ENCODE peak calls at places on chromosomes 16 and 17, in nine cellular contexts. S, X, P, C, U, O, E, V and D are unnamed samples. For H3K4me1, the result is how much of the 10 kb centered on the place peaks cover.

GRCh38 chr16:46785076-46785845 is 37.1 kb upstream of the MYLK3 start:
- DNase-seq in S (no peak), X (no peak), P (no peak), C (no peak), U (no peak), O (no peak), E (no peak), V (no peak), D (no peak)

GRCh38 chr17:77503293-77503655 is 362.5 kb downstream of the SEC14L1 start:
- DNase-seq in S (no peak), X (no peak), P (no peak), C (no peak), U (no peak), O (no peak), E (no peak), V (no peak), D (no peak)

GRCh38 chr17:34825884-34826283 is 135.4 kb downstream of the CCT6B start:
- DNase-seq in S (no peak), X (no peak), P (no peak), C (no peak), U (no peak), O (no peak), E (no peak), V (no peak), D (no peak)

GRCh38 chr17:73231363-73231762 is 30.3 kb downstream of the CPSF4L start:
- DNase-seq in S (peak), X (peak), P (no peak), C (peak), U (no peak), O (no peak), E (no peak), V (no peak), D (no peak)

GRCh38 chr17:8572767-8573166 is 57.8 kb downstream of the MYH10 start:
- DNase-seq in S (no peak), X (no peak), P (no peak), C (no peak), U (no peak), O (no peak), E (no peak), V (no peak), D (no peak)

GRCh38 chr16:12896562-12896961 is 4.8 kb upstream of the SHISA9 start:
- DNase-seq in S (no peak), X (no peak), P (no peak), C (no peak), U (peak), O (no peak), E (no peak), V (peak), D (no peak)

GRCh38 chr16:27449434-27450188 is 47.6 kb downstream of the IL21R start:
- DNase-seq in S (no peak), X (peak), P (no peak), C (no peak), U (no peak), O (peak), E (peak), V (no peak), D (no peak)

GRCh38 chr17:65593092-65593869 is 31.8 kb upstream of the AXIN2 start:
- DNase-seq in S (no peak), X (no peak), P (no peak), C (no peak), U (no peak), O (no peak), E (no peak), V (peak), D (no peak)

GRCh38 chr17:59707971-59708425 is 544 bp downstream of the VMP1 start:
- DNase-seq in S (peak), X (no peak), P (no peak), C (no peak), U (no peak), O (no peak), E (no peak), V (no peak), D (no peak)

GRCh38 chr17:18319604-18320256 is 4.6 kb downstream of the SMCR8 start:
- DNase-seq in S (peak), X (no peak), P (no peak), C (peak), U (no peak), O (no peak), E (peak), V (peak), D (no peak)

GRCh38 chr16:88879788-88880055 is 13.3 kb upstream of the PABPN1L start:
- DNase-seq in S (no peak), X (no peak), P (no peak), C (no peak), U (no peak), O (peak), E (no peak), V (no peak), D (no peak)

GRCh38 chr17:56881685-56882295 is 32.1 kb downstream of the TRIM25 start:
- DNase-seq in S (no peak), X (no peak), P (no peak), C (no peak), U (no peak), O (no peak), E (no peak), V (no peak), D (no peak)

GRCh38 chr17:35542990-35543389 is 5.5 kb upstream of the SLFN12L start:
- DNase-seq in S (no peak), X (no peak), P (no peak), C (no peak), U (no peak), O (no peak), E (no peak), V (no peak), D (no peak)

GRCh38 chr17:82548681-82549303 is 29.3 kb downstream of the FOXK2 start:
- DNase-seq in S (no peak), X (peak), P (no peak), C (no peak), U (peak), O (no peak), E (no peak), V (no peak), D (peak)

GRCh38 chr16:85860413-85861094 is 38.4 kb upstream of the IRF8 start:
- DNase-seq in S (no peak), X (no peak), P (no peak), C (no peak), U (no peak), O (no peak), E (no peak), V (no peak), D (no peak)

GRCh38 chr17:39950871-39951348 is 11.9 kb upstream of the GSDMA start:
- DNase-seq in S (no peak), X (no peak), P (no peak), C (peak), U (no peak), O (no peak), E (no peak), V (no peak), D (no peak)

GRCh38 chr17:32445075-32445427 is 741 bp downstream of the PSMD11 start:
- DNase-seq in S (peak), X (peak), P (no peak), C (no peak), U (peak), O (no peak), E (peak), V (peak), D (no peak)

GRCh38 chr17:57694051-57694450 is 51.0 kb downstream of the CCDC182 start:
- DNase-seq in S (no peak), X (no peak), P (peak), C (no peak), U (no peak), O (no peak), E (no peak), V (no peak), D (no peak)

GRCh38 chr17:15278381-15278780 is 13.3 kb upstream of the PMP22 start:
- DNase-seq in S (no peak), X (no peak), P (no peak), C (no peak), U (no peak), O (no peak), E (no peak), V (no peak), D (no peak)

GRCh38 chr17:47205419-47205963 is 3.7 kb upstream of the MYL4 start:
- DNase-seq in S (no peak), X (peak), P (no peak), C (peak), U (no peak), O (no peak), E (peak), V (no peak), D (peak)

GRCh38 chr17:40065771-40066510 is 3.2 kb downstream of the THRA start:
- DNase-seq in S (no peak), X (no peak), P (no peak), C (peak), U (no peak), O (no peak), E (no peak), V (no peak), D (no peak)

GRCh38 chr16:65745-66144 is 6.7 kb downstream of the RHBDF1 start:
- DNase-seq in S (peak), X (peak), P (peak), C (peak), U (peak), O (peak), E (peak), V (peak), D (peak)

GRCh38 chr17:71764507-71764906 is 356.3 kb upstream of the SOX9 start:
- DNase-seq in S (peak), X (peak), P (no peak), C (no peak), U (no peak), O (no peak), E (no peak), V (peak), D (no peak)

GRCh38 chr16:10976663-10977062 is 32.3 kb downstream of the CLEC16A start:
- DNase-seq in S (no peak), X (no peak), P (no peak), C (no peak), U (no peak), O (no peak), E (no peak), V (no peak), D (no peak)

GRCh38 chr16:10978846-10979446 is 34.6 kb downstream of the CLEC16A start:
- DNase-seq in S (no peak), X (no peak), P (no peak), C (no peak), U (no peak), O (no peak), E (no peak), V (peak), D (no peak)

GRCh38 chr16:10979717-10980601 is 35.6 kb downstream of the CLEC16A start:
- DNase-seq in S (no peak), X (peak), P (no peak), C (peak), U (no peak), O (no peak), E (no peak), V (peak), D (no peak)

GRCh38 chr16:10980811-10981210 is 36.4 kb downstream of the CLEC16A start:
- DNase-seq in S (no peak), X (no peak), P (no peak), C (no peak), U (no peak), O (no peak), E (no peak), V (no peak), D (no peak)

GRCh38 chr16:10978124-10978523 is 33.8 kb downstream of the CLEC16A start:
- DNase-seq in S (no peak), X (no peak), P (no peak), C (no peak), U (no peak), O (no peak), E (no peak), V (no peak), D (no peak)
- TF ChIP-seq EP300 in S (no peak), X (no peak), P (no peak), C (no peak), U (no peak), O (no peak), E (no peak), V (no peak), D (no peak)

DNA sequence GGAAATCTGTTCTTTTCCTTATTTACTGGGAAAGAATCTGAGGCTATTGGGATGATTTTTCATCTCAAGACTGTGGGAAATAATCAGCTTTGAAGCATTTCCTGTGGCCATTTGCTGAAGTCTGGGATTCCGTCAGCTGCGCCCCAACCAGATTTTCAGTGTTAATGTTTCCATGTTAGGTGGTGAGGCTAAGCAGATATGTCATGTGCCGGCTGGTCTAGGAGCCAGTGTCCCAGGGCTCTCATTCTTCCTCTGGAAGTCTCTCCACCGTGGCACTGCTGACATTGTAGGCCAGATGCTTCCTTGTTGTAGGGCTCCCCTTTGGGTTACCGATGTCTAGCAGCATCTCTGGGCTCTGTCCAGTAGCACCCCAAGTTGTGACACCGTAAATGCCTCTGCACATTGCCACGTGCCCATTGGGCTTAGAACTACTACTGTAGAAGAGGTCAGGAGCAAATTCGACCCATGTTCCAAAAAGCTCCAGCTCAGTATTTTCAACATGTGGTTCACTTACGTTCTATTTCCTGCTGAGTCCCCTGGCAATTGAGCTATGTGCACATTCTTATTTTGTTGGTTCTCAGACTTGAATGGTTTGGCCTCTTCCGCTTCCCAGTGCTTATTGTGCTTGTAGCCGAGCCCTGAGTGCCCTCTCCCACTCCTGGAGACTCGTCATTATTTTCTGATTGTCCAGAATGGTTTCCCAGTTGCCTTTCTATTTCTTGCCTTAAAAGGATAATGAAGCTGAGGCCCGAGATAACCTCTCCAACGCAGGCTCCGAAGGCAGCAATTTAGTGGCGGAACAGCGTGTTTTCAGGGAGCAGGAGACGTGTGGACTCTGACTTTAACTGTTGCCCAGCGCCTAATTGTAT is 82.2 kb downstream of the SPECC1 start:
- DNase-seq in S (no peak), X (no peak), P (no peak), C (peak), U (no peak), O (no peak), E (no peak), V (no peak), D (peak)
- H3K4me1 ChIP-seq in S (under half), X (under half), P (under half), C (under half), U (under half), O (under half), E (under half), V (under half), D (under half)

GRCh38 chr17:76487451-76488192 is 13.6 kb downstream of the RHBDF2 start:
- DNase-seq in S (no peak), X (no peak), P (no peak), C (no peak), U (no peak), O (no peak), E (no peak), V (no peak), D (no peak)

GRCh38 chr17:76492250-76492988 is 8.8 kb downstream of the RHBDF2 start:
- DNase-seq in S (no peak), X (peak), P (no peak), C (no peak), U (no peak), O (no peak), E (no peak), V (no peak), D (no peak)

GRCh38 chr17:76491271-76492184 is 9.7 kb downstream of the RHBDF2 start:
- DNase-seq in S (no peak), X (peak), P (no peak), C (no peak), U (peak), O (no peak), E (no peak), V (no peak), D (no peak)

GRCh38 chr17:76492989-76493501 is 8.2 kb downstream of the RHBDF2 start:
- DNase-seq in S (no peak), X (peak), P (no peak), C (no peak), U (no peak), O (no peak), E (peak), V (no peak), D (peak)

GRCh38 chr17:76490112-76490710 is 11.0 kb downstream of the RHBDF2 start:
- DNase-seq in S (no peak), X (no peak), P (no peak), C (no peak), U (no peak), O (no peak), E (no peak), V (no peak), D (no peak)
- H3K27ac ChIP-seq in S (peak), X (no peak), P (no peak), C (no peak), U (no peak), O (no peak), E (peak), V (no peak), D (peak)

GRCh38 chr17:238071-238963 is 56.9 kb upstream of the DOC2B start:
- DNase-seq in S (no peak), X (peak), P (no peak), C (no peak), U (no peak), O (no peak), E (no peak), V (no peak), D (no peak)
- TF ChIP-seq EP300 in S (no peak), X (no peak), P (no peak), C (no peak), U (no peak), O (no peak), E (no peak), V (no peak), D (no peak)